ENCODE peak calls at places on chromosome 10, in ten cellular contexts. U is lower lobe of right lung, C is heart left ventricle, M is adipocyte, G is kidney epithelial cell, R is lung, X is thoracic aorta, F is PC-9, Z is left ventricle myocardium inferior, O is cardiac muscle cell. D is an unnamed sample.

GRCh38 chr10:104450954-104451353 is 97.3 kb downstream of the CFAP58 start:
- DNase-seq in U (no peak), G (no peak), Z (no peak), O (no peak), C (no peak), F (no peak), R (no peak), X (no peak), M (no peak), D (no peak)

GRCh38 chr10:7085913-7086589 is 324.8 kb downstream of the SFMBT2 start:
- DNase-seq in M (peak; percentile 10), X (no peak), Z (no peak), C (no peak), O (peak; percentile 54), G (no peak), R (no peak), F (no peak), U (no peak), D (no peak)

GRCh38 chr10:24790599-24790998 is 66.9 kb upstream of the ARHGAP21 start:
- DNase-seq in Z (no peak), U (no peak), G (no peak), C (no peak), M (no peak), R (no peak), X (no peak), F (no peak), O (no peak), D (no peak)

GRCh38 chr10:75429159-75429827 is 2.1 kb upstream of the LRMDA start:
- DNase-seq in C (no peak), Z (no peak), G (no peak), U (no peak), M (no peak), X (no peak), F (no peak), R (no peak), O (no peak), D (peak; percentile 20)

GRCh38 chr10:62454696-62455451 is 80.7 kb downstream of the ZNF365 start:
- DNase-seq in O (no peak), R (peak; percentile 31), G (peak; percentile 34), U (no peak), C (peak; percentile 54), M (peak; percentile 66), X (no peak), Z (peak; percentile 34), F (peak; percentile 67), D (peak; percentile 21)

GRCh38 chr10:93150289-93150688 is 76.6 kb downstream of the CYP26A1 start:
- DNase-seq in M (no peak), R (no peak), O (no peak), U (no peak), C (no peak), Z (no peak), F (peak; percentile 16), X (no peak), G (no peak), D (no peak)

GRCh38 chr10:58508316-58508715 is 4.4 kb upstream of the BICC1 start:
- DNase-seq in X (no peak), G (no peak), O (no peak), U (no peak), F (no peak), R (no peak), C (no peak), Z (no peak), M (peak; percentile 84), D (no peak)

GRCh38 chr10:49613160-49613881 is 516 bp upstream of the CHAT start:
- DNase-seq in Z (no peak), U (no peak), X (no peak), R (no peak), C (no peak), O (no peak), G (no peak), M (no peak), F (no peak), D (no peak)

GRCh38 chr10:102775973-102776669 is 32.4 kb downstream of the WBP1L start:
- DNase-seq in M (peak; percentile 71), G (no peak), R (peak; percentile 44), F (no peak), X (peak; percentile 82), Z (peak; percentile 89), O (peak; percentile 51), U (peak; percentile 63), C (peak; percentile 94), D (peak; percentile 95)

DNA sequence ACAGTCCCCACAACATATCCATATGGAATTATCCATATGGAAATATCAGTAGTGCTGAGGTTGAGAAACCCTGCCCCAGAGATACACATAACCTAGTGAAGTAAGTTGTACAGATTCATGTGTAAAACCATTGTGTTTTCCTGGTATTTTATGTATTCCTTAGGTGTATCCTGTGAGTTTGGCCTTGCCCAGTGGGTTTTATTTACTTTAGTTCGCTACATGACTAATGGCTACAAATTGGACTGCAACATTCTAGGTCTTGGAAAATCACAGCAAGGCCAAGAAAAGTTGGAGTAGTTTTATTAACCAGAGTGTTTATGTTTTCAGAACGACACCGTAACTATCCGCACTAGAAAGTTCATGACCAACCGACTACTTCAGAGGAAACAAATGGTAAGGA is 1.4 kb downstream of the RPS24 start:
- DNase-seq in U (no peak), R (no peak), M (no peak), X (no peak), F (no peak), Z (no peak), C (no peak), O (no peak), G (no peak), D (no peak)
- H3K36me3 ChIP-seq in U (peaks cover 48% of the 10 kb centered on the region), R (peaks cover 35% of the 10 kb centered on the region), M (peaks cover 51% of the 10 kb centered on the region), X (peaks cover 28% of the 10 kb centered on the region), F (peaks cover 56% of the 10 kb centered on the region), Z (peaks cover 50% of the 10 kb centered on the region), C (peaks cover 53% of the 10 kb centered on the region), O (peaks cover 45% of the 10 kb centered on the region), G (peaks cover 1% of the 10 kb centered on the region), D (peaks cover 52% of the 10 kb centered on the region)

GRCh38 chr10:128072941-128073615 is 53.1 kb downstream of the MKI67 start:
- DNase-seq in U (no peak), Z (no peak), G (no peak), F (no peak), M (no peak), C (no peak), R (no peak), X (no peak), O (no peak), D (no peak)
- H3K36me3 ChIP-seq in U (peaks cover 99% of the 10 kb centered on the region), Z (peaks cover 89% of the 10 kb centered on the region), G (peaks cover under 1% of the 10 kb centered on the region), F (no peaks in the 10 kb centered on the region), M (no peaks in the 10 kb centered on the region), C (peaks cover 100% of the 10 kb centered on the region), R (peaks cover 34% of the 10 kb centered on the region), X (peaks cover 26% of the 10 kb centered on the region), O (no peaks in the 10 kb centered on the region), D (peaks cover 92% of the 10 kb centered on the region)

GRCh38 chr10:95356190-95356955 is 65.6 kb upstream of the PDLIM1 start:
- DNase-seq in C (no peak), M (no peak), G (no peak), R (no peak), X (no peak), F (no peak), Z (no peak), O (no peak), U (no peak), D (no peak)

GRCh38 chr10:95354130-95354529 is 63.3 kb upstream of the PDLIM1 start:
- DNase-seq in C (no peak), X (no peak), O (no peak), F (no peak), U (no peak), G (no peak), R (no peak), Z (no peak), M (no peak), D (no peak)

GRCh38 chr10:95352684-95353083 is 61.9 kb upstream of the PDLIM1 start:
- DNase-seq in R (no peak), M (no peak), F (no peak), C (no peak), Z (no peak), G (no peak), O (no peak), U (no peak), X (no peak), D (no peak)

GRCh38 chr10:95353123-95353522 is 62.3 kb upstream of the PDLIM1 start:
- DNase-seq in U (no peak), R (no peak), O (no peak), F (no peak), X (no peak), M (no peak), C (no peak), G (no peak), Z (no peak), D (no peak)

GRCh38 chr10:95355241-95355779 is 64.5 kb upstream of the PDLIM1 start:
- DNase-seq in G (no peak), R (no peak), C (no peak), U (no peak), Z (no peak), F (no peak), X (no peak), O (no peak), M (no peak), D (no peak)
- H3K36me3 ChIP-seq in G (no peaks in the 10 kb centered on the region), R (peaks cover 28% of the 10 kb centered on the region), C (peaks cover 13% of the 10 kb centered on the region), U (peaks cover 24% of the 10 kb centered on the region), Z (peaks cover 85% of the 10 kb centered on the region), F (no peaks in the 10 kb centered on the region), X (peaks cover 74% of the 10 kb centered on the region), O (peaks cover 7% of the 10 kb centered on the region), M (peaks cover 65% of the 10 kb centered on the region), D (peaks cover 30% of the 10 kb centered on the region)

GRCh38 chr10:110547139-110547761 is 20.2 kb upstream of the SMC3 start:
- DNase-seq in U (no peak), M (peak; percentile 92), R (no peak), F (no peak), C (no peak), X (no peak), G (no peak), Z (no peak), O (peak; percentile 67), D (peak; percentile 12)

GRCh38 chr10:110546077-110546476 is 21.4 kb upstream of the SMC3 start:
- DNase-seq in R (no peak), F (no peak), M (no peak), U (no peak), Z (no peak), G (no peak), O (no peak), C (no peak), X (no peak), D (peak; percentile 11)

GRCh38 chr10:110544958-110545537 is 22.4 kb upstream of the SMC3 start:
- DNase-seq in G (no peak), O (no peak), R (no peak), Z (no peak), F (no peak), M (peak; percentile 48), C (no peak), X (no peak), U (no peak), D (no peak)

GRCh38 chr10:110548002-110548401 is 19.5 kb upstream of the SMC3 start:
- DNase-seq in C (no peak), F (no peak), G (no peak), O (no peak), Z (no peak), M (no peak), X (no peak), U (no peak), R (no peak), D (no peak)

DNA sequence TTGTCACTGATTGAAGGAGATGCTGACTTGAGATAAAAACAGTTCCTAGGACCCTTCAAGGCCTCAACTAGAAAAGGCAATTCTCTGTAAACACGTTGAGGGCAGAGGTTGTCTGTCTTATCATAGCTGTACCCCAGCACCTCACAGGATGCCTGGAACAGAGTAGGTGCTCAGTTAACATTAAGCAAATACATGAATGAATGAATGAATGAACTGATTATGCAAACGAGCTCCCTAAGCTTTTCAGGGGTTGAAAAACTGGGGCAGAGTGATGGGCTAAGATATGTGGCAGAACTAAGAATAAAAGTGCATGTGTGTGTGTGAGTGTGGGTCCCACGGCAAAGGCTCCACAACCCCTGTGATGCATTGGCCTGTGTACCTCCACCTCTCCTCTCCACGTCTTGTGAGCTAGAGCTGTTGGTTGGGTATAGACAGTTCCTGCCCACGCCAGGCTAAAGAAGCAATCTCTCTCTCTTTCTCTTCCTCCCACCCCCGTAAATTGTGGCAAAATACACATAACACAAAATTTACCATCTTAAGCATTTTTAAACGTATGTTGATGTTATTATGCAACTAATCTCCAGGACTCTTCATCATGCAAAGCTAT is 20.9 kb upstream of the SMC3 start:
- DNase-seq in C (no peak), M (no peak), F (no peak), Z (no peak), U (no peak), R (no peak), G (no peak), O (no peak), X (no peak), D (no peak)
- H3K36me3 ChIP-seq in C (no peaks in the 10 kb centered on the region), M (no peaks in the 10 kb centered on the region), F (no peaks in the 10 kb centered on the region), Z (no peaks in the 10 kb centered on the region), U (no peaks in the 10 kb centered on the region), R (no peaks in the 10 kb centered on the region), G (no peaks in the 10 kb centered on the region), O (no peaks in the 10 kb centered on the region), X (no peaks in the 10 kb centered on the region), D (no peaks in the 10 kb centered on the region)